ENCODE peak calls at places on chromosomes 3 and 15, in seven cellular contexts. W is sigmoid colon, B is upper lobe of left lung, Q is A549, C is tibial nerve, A is ovary, T is suprapubic skin. Z is an unnamed sample.

GRCh38 chr3:17643691-17644090 is 98.7 kb downstream of the TBC1D5 start:
- DNase-seq in W (no peak), B (no peak), Q (no peak), C (no peak), A (no peak), T (no peak), Z (no peak)

GRCh38 chr15:23797747-23798157 is 110.6 kb upstream of the NDN start:
- DNase-seq in W (no peak), B (no peak), Q (no peak), C (no peak), A (no peak), T (no peak), Z (no peak)

GRCh38 chr15:65869954-65870871 is 922 bp downstream of the RAB11A start:
- DNase-seq in W (peak; percentile 68), B (peak; percentile 66), Q (peak; percentile 65), C (no peak), A (no peak), T (peak; percentile 77), Z (peak; percentile 74)

GRCh38 chr3:24242012-24242698 is 252.5 kb downstream of the THRB start:
- DNase-seq in W (no peak), B (no peak), Q (peak; percentile 44), C (no peak), A (no peak), T (no peak), Z (peak; percentile 31)

GRCh38 chr15:96035091-96035490 is 295.4 kb upstream of the NR2F2 start:
- DNase-seq in W (no peak), B (no peak), Q (no peak), C (no peak), A (no peak), T (no peak), Z (no peak)

GRCh38 chr15:64731012-64731806 is 44.2 kb downstream of the RBPMS2 start:
- DNase-seq in W (peak; percentile 93), B (peak; percentile 89), Q (peak; percentile 83), C (peak; percentile 80), A (peak; percentile 92), T (peak; percentile 90), Z (peak; percentile 95)

GRCh38 chr15:101025116-101025885 is 106.1 kb downstream of the LRRK1 start:
- DNase-seq in W (peak; percentile 48), B (no peak), Q (no peak), C (no peak), A (no peak), T (peak; percentile 21), Z (no peak)

GRCh38 chr3:149542375-149543312 is 68.1 kb downstream of the TM4SF4 start:
- DNase-seq in W (no peak), B (no peak), Q (peak; percentile 78), C (no peak), A (no peak), T (no peak), Z (no peak)

GRCh38 chr3:60282840-60283239 is 968.4 kb downstream of the FHIT start:
- DNase-seq in W (no peak), B (no peak), Q (no peak), C (no peak), A (no peak), T (no peak), Z (no peak)

GRCh38 chr15:56918046-56918906 is at the start of gene TCF12:
- DNase-seq in W (peak; percentile 97), B (peak; percentile 93), Q (peak; percentile 99), C (peak; percentile 84), A (peak; percentile 96), T (peak; percentile 96), Z (peak; percentile 93)

GRCh38 chr15:79990280-79990996 is 19.4 kb upstream of the BCL2A1 start:
- DNase-seq in W (no peak), B (no peak), Q (no peak), C (no peak), A (no peak), T (no peak), Z (no peak)

GRCh38 chr15:34837246-34838016 is 42.1 kb upstream of the ACTC1 start:
- DNase-seq in W (no peak), B (no peak), Q (peak; percentile 55), C (no peak), A (no peak), T (no peak), Z (no peak)

GRCh38 chr15:52284164-52284563 is 11.4 kb downstream of the MYO5C start:
- DNase-seq in W (no peak), B (no peak), Q (peak; percentile 73), C (no peak), A (no peak), T (no peak), Z (no peak)

GRCh38 chr3:126911162-126912026 is 71.5 kb upstream of the PLXNA1 start:
- DNase-seq in W (no peak), B (peak; percentile 70), Q (peak; percentile 79), C (no peak), A (no peak), T (peak; percentile 72), Z (peak; percentile 37)

GRCh38 chr3:67033091-67033490 is 35.0 kb downstream of the KBTBD8 start:
- DNase-seq in W (no peak), B (no peak), Q (no peak), C (no peak), A (no peak), T (no peak), Z (no peak)

GRCh38 chr3:67030785-67031740 is 33.0 kb downstream of the KBTBD8 start:
- DNase-seq in W (no peak), B (no peak), Q (no peak), C (no peak), A (no peak), T (no peak), Z (no peak)

GRCh38 chr3:67034371-67034770 is 36.3 kb downstream of the KBTBD8 start:
- DNase-seq in W (no peak), B (no peak), Q (no peak), C (no peak), A (no peak), T (no peak), Z (no peak)

GRCh38 chr3:67028385-67028784 is 30.3 kb downstream of the KBTBD8 start:
- DNase-seq in W (no peak), B (no peak), Q (no peak), C (no peak), A (no peak), T (no peak), Z (no peak)

DNA sequence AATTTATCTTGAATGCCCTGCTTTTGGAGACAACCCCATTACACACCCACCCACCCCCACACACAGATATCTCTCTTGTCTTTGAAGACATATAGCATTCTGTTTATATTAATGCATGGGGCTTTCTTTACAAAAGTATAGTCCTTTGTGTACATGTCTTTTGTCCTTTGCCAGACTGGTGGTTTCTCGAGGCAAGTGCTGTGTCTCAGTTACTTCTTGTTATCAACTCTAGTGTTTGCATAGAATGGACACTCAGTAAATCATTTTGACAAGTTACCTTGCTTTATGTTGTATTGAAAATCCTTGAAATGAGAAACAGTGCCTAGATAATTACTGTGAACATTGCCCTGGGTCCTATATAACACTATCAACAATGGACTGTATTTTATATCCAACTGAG is 33.9 kb downstream of the KBTBD8 start:
- DNase-seq in W (no peak), B (no peak), Q (no peak), C (no peak), A (no peak), T (no peak), Z (no peak)
- TF ChIP-seq EP300 in W (no peak), B (no peak), Q (no peak), C (no peak), A (no peak), T (no peak), Z (no peak)

GRCh38 chr3:85867072-85867471 is 908.3 kb downstream of the CADM2 start:
- DNase-seq in W (no peak), B (no peak), Q (no peak), C (no peak), A (no peak), T (no peak), Z (no peak)

GRCh38 chr3:85864896-85865295 is 906.1 kb downstream of the CADM2 start:
- DNase-seq in W (no peak), B (no peak), Q (no peak), C (no peak), A (no peak), T (no peak), Z (no peak)

DNA sequence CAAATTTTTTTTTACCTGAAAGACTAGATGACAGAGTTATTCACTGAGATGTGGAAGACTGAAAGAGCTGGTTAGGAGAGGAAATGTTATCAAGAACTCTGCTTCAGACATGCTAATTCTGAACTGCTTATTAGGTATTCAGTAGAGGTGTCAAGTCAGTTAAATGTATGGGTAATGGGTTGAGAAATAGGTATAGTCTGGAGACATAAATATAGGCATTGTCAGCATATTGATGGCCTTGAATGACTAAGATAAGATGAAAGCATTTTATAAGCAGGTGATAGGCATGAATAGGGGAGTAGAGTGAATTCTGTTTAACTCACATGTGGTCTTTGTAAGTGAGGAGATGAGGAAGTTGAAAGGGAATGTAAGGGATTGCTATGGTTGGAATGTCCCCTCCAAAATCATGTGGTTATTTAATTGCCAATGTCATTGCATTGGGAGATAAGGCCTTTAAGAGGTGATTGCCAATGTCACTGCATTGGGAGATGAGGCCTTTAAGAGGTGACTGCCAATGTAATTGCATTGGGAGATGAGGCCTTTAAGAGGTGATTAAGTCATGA is 904.2 kb downstream of the CADM2 start:
- DNase-seq in W (no peak), B (no peak), Q (no peak), C (no peak), A (no peak), T (no peak), Z (no peak)
- TF ChIP-seq EP300 in W (no peak), B (no peak), Q (no peak), C (no peak), A (no peak), T (no peak), Z (no peak)

DNA sequence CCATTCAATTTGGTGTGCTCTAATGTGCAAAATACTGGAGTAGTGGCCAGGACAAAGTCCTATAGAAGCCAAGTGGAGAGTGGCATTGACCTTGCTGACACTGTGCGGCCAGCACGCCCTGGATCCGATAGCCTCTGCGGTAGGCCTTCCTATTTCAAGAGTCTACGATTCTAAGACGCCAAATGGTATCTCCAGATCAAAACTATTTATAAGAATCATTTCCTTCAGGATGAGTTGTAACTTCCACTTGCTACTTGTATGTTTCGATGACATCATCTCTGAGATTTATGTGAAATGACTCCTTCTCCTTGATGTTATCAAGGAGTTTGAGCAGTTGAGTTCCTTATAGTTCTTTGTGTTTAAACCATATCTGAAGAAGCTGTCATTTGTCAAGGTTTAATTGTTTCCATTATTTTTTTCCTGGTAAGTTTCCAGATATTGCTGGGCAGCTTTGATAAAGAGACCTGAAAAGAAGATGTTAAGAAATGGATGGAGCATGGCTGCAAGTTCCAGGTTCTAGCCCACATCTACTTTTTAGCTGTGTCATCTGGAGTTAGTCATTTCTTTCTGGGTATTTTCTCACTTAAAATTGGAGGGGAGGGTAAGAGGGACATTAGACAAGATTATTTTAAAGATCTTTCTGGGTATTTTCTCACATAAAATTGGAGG is 71.8 kb downstream of the TMEM44 start:
- DNase-seq in W (no peak), B (no peak), Q (peak; percentile 41), C (no peak), A (no peak), T (no peak), Z (no peak)
- TF ChIP-seq EP300 in W (no peak), B (no peak), Q (no peak), C (no peak), A (no peak), T (no peak), Z (no peak)

DNA sequence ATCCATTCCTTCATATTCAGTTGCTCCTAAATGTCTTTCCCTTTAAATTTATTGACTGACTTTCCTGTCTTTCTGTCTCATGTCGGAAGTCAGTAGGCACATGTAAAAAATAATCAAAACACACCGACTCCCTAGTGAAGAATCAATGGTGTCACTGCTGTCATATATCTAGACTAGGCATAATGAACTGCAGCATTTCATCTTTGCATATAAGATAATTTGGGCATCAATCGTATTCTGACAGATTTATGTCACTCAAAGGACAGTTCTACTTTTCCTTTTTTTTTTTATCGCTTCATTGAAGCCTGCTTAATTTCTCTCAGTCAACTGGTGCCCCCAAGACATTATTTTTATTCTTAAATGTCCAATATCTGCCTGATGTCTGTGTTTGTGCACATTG is 206.3 kb downstream of the MEIS2 start:
- DNase-seq in W (no peak), B (no peak), Q (no peak), C (no peak), A (no peak), T (no peak), Z (no peak)
- TF ChIP-seq EP300 in W (no peak), B (no peak), Q (no peak), C (no peak), A (no peak), T (no peak), Z (no peak)